ENCODE peak calls at places on chromosomes 13 and 19, in seven cellular contexts. One of them, this sample, is unnamed.
A peak's percentile ranks its signal among the peaks of the same experiment; 100 is the strongest.

GRCh38 chr13:112891477-112892401 is 77.3 kb upstream of the MCF2L start:
- DNase-seq in fibroblast of lung: no peak
- DNase-seq in AG04450: no peak
- DNase-seq in Caco-2: peak; percentile 41
- DNase-seq in upper lobe of left lung: peak; percentile 76
- DNase-seq in colonic mucosa: no peak
- DNase-seq in AG09309: no peak
- DNase-seq in this sample: no peak

GRCh38 chr13:106277483-106278154 is 257.8 kb downstream of the EFNB2 start:
- DNase-seq in colonic mucosa: no peak
- DNase-seq in AG09309: no peak
- DNase-seq in upper lobe of left lung: no peak
- DNase-seq in Caco-2: no peak
- DNase-seq in fibroblast of lung: no peak
- DNase-seq in AG04450: no peak
- DNase-seq in this sample: no peak

GRCh38 chr19:16200038-16200775 is 2.5 kb downstream of the AP1M1 start:
- DNase-seq in upper lobe of left lung: no peak
- DNase-seq in fibroblast of lung: peak; percentile 31
- DNase-seq in AG09309: no peak
- DNase-seq in AG04450: no peak
- DNase-seq in colonic mucosa: no peak
- DNase-seq in Caco-2: peak; percentile 78
- DNase-seq in this sample: no peak

GRCh38 chr19:4366666-4367335 is 23.4 kb downstream of the MPND start:
- DNase-seq in fibroblast of lung: no peak
- DNase-seq in colonic mucosa: no peak
- DNase-seq in AG04450: no peak
- DNase-seq in AG09309: no peak
- DNase-seq in Caco-2: no peak
- DNase-seq in upper lobe of left lung: no peak
- DNase-seq in this sample: no peak

GRCh38 chr13:46866150-46866549 is 30.7 kb downstream of the HTR2A start:
- DNase-seq in colonic mucosa: peak; percentile 33
- DNase-seq in fibroblast of lung: peak; percentile 64
- DNase-seq in upper lobe of left lung: no peak
- DNase-seq in AG09309: peak; percentile 8
- DNase-seq in AG04450: peak; percentile 27
- DNase-seq in Caco-2: peak; percentile 91
- DNase-seq in this sample: peak; percentile 21

GRCh38 chr13:49240017-49240416 is 7.7 kb upstream of the CDADC1 start:
- DNase-seq in AG04450: no peak
- DNase-seq in fibroblast of lung: peak; percentile 60
- DNase-seq in AG09309: no peak
- DNase-seq in colonic mucosa: no peak
- DNase-seq in upper lobe of left lung: no peak
- DNase-seq in Caco-2: no peak
- DNase-seq in this sample: peak; percentile 33

GRCh38 chr19:55460670-55461258 is 678 bp downstream of the ISOC2 start:
- DNase-seq in colonic mucosa: peak; percentile 92
- DNase-seq in AG09309: peak; percentile 52
- DNase-seq in upper lobe of left lung: peak; percentile 93
- DNase-seq in Caco-2: peak; percentile 86
- DNase-seq in AG04450: peak; percentile 48
- DNase-seq in fibroblast of lung: peak; percentile 82
- DNase-seq in this sample: peak; percentile 52

GRCh38 chr13:35470671-35471465 is 5.6 kb downstream of the MAB21L1 start:
- DNase-seq in fibroblast of lung: peak; percentile 17
- DNase-seq in AG09309: no peak
- DNase-seq in upper lobe of left lung: peak; percentile 82
- DNase-seq in AG04450: no peak
- DNase-seq in colonic mucosa: peak; percentile 30
- DNase-seq in Caco-2: no peak
- DNase-seq in this sample: peak; percentile 5

GRCh38 chr13:111480976-111481375 is 160.5 kb downstream of the TEX29 start:
- DNase-seq in Caco-2: no peak
- DNase-seq in colonic mucosa: no peak
- DNase-seq in upper lobe of left lung: peak; percentile 38
- DNase-seq in AG04450: no peak
- DNase-seq in AG09309: no peak
- DNase-seq in fibroblast of lung: no peak
- DNase-seq in this sample: no peak

GRCh38 chr13:50732712-50733111 is 110.8 kb downstream of the DLEU7 start:
- DNase-seq in colonic mucosa: no peak
- DNase-seq in AG04450: no peak
- DNase-seq in fibroblast of lung: peak; percentile 35
- DNase-seq in Caco-2: no peak
- DNase-seq in AG09309: peak; percentile 77
- DNase-seq in upper lobe of left lung: no peak
- DNase-seq in this sample: peak; percentile 47

GRCh38 chr13:85194482-85194881 is 604.7 kb downstream of the SLITRK6 start:
- DNase-seq in AG04450: no peak
- DNase-seq in colonic mucosa: no peak
- DNase-seq in fibroblast of lung: no peak
- DNase-seq in AG09309: no peak
- DNase-seq in Caco-2: no peak
- DNase-seq in upper lobe of left lung: no peak
- DNase-seq in this sample: no peak

GRCh38 chr19:3006075-3006767 is 22.9 kb downstream of the TLE2 start:
- DNase-seq in Caco-2: peak; percentile 75
- DNase-seq in upper lobe of left lung: no peak
- DNase-seq in colonic mucosa: peak; percentile 61
- DNase-seq in AG09309: no peak
- DNase-seq in fibroblast of lung: no peak
- DNase-seq in AG04450: no peak
- DNase-seq in this sample: no peak

GRCh38 chr13:78323848-78324247 is 279.5 kb downstream of the POU4F1 start:
- DNase-seq in AG09309: no peak
- DNase-seq in upper lobe of left lung: no peak
- DNase-seq in fibroblast of lung: peak; percentile 2
- DNase-seq in colonic mucosa: no peak
- DNase-seq in Caco-2: no peak
- DNase-seq in AG04450: no peak
- DNase-seq in this sample: no peak

GRCh38 chr19:49361438-49362047 is 673 bp downstream of the TEAD2 start:
- DNase-seq in fibroblast of lung: peak; percentile 90
- DNase-seq in upper lobe of left lung: peak; percentile 94
- DNase-seq in AG09309: peak; percentile 16
- DNase-seq in colonic mucosa: peak; percentile 88
- DNase-seq in Caco-2: peak; percentile 70
- DNase-seq in AG04450: peak; percentile 66
- DNase-seq in this sample: peak; percentile 48
- H3K4me3 ChIP-seq in fibroblast of lung: peak overlapping the region; percentile 84
- H3K4me3 ChIP-seq in upper lobe of left lung: peak overlapping the region; percentile 72
- H3K4me3 ChIP-seq in AG09309: peak overlapping the region; percentile 71
- H3K4me3 ChIP-seq in colonic mucosa: peak overlapping the region; percentile 62
- H3K4me3 ChIP-seq in Caco-2: peak overlapping the region; percentile 64
- H3K4me3 ChIP-seq in AG04450: peak overlapping the region; percentile 92
- H3K4me3 ChIP-seq in this sample: peak overlapping the region; percentile 91

GRCh38 chr19:1222394-1222793 is 15.4 kb downstream of the CBARP start:
- DNase-seq in fibroblast of lung: no peak
- DNase-seq in AG04450: no peak
- DNase-seq in upper lobe of left lung: peak; percentile 64
- DNase-seq in AG09309: no peak
- DNase-seq in colonic mucosa: no peak
- DNase-seq in Caco-2: no peak
- DNase-seq in this sample: no peak

GRCh38 chr19:1221904-1222255 is 15.9 kb downstream of the CBARP start:
- DNase-seq in AG04450: no peak
- DNase-seq in AG09309: no peak
- DNase-seq in colonic mucosa: no peak
- DNase-seq in Caco-2: no peak
- DNase-seq in fibroblast of lung: no peak
- DNase-seq in upper lobe of left lung: peak; percentile 80
- DNase-seq in this sample: no peak

GRCh38 chr19:1220452-1221037 is 15.0 kb downstream of the STK11 start:
- DNase-seq in colonic mucosa: no peak
- DNase-seq in fibroblast of lung: no peak
- DNase-seq in AG04450: no peak
- DNase-seq in Caco-2: no peak
- DNase-seq in upper lobe of left lung: peak; percentile 80
- DNase-seq in AG09309: no peak
- DNase-seq in this sample: no peak

GRCh38 chr19:1219786-1220451 is 14.3 kb downstream of the STK11 start:
- DNase-seq in AG09309: no peak
- DNase-seq in AG04450: no peak
- DNase-seq in upper lobe of left lung: peak; percentile 75
- DNase-seq in fibroblast of lung: no peak
- DNase-seq in Caco-2: no peak
- DNase-seq in colonic mucosa: no peak
- DNase-seq in this sample: no peak

DNA sequence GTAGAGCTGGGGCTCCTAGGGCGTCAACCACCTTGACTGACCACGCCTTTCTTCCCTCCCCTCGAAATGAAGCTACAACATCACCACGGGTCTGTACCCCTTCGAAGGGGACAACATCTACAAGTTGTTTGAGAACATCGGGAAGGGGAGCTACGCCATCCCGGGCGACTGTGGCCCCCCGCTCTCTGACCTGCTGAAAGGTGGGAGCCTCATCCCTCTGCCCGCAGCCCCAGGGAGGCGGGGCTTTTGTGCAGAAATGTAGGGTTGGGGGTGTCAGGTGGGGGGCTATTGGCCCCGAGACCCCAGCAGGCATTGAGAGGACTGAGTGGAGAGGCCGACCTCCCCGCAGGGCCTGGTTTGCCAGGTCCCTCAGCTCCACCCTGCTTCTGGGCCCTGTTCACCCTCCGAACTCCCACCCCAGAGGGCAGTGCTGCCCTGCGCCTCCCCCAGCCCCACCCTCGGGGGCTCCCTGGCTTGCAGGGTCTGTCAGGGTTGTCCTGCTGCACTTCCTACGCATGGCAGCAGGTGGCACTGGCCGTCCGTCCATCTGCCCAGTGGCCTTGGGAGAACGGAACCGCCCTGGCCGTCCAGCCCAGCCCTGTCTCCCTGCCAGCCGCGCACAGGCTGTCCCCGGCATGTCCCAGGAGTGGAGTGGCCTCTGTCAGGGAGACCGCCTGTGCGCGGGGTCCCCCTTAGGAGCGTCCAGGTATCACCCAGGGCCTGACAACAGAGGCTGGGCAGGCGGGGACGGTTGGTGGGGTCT is 15.7 kb downstream of the STK11 start:
- DNase-seq in Caco-2: no peak
- DNase-seq in upper lobe of left lung: peak; percentile 87
- DNase-seq in AG04450: no peak
- DNase-seq in AG09309: no peak
- DNase-seq in fibroblast of lung: peak; percentile 59
- DNase-seq in colonic mucosa: no peak
- DNase-seq in this sample: no peak
- TF ChIP-seq CTCF in Caco-2: peak; percentile 51
- TF ChIP-seq CTCF in upper lobe of left lung: peak; percentile 71
- TF ChIP-seq CTCF in AG04450: peak; percentile 60
- TF ChIP-seq CTCF in AG09309: peak; percentile 60
- TF ChIP-seq CTCF in fibroblast of lung: peak; percentile 56
- TF ChIP-seq CTCF in colonic mucosa: peak; percentile 76
- TF ChIP-seq CTCF in this sample: peak; percentile 83

GRCh38 chr19:35311901-35312665 is 16.9 kb upstream of the CD22 start:
- DNase-seq in colonic mucosa: no peak
- DNase-seq in AG04450: no peak
- DNase-seq in fibroblast of lung: no peak
- DNase-seq in Caco-2: peak; percentile 53
- DNase-seq in AG09309: no peak
- DNase-seq in upper lobe of left lung: peak; percentile 61
- DNase-seq in this sample: no peak

GRCh38 chr19:35310331-35310730 is 18.4 kb downstream of the MAG start:
- DNase-seq in AG09309: no peak
- DNase-seq in colonic mucosa: no peak
- DNase-seq in fibroblast of lung: no peak
- DNase-seq in upper lobe of left lung: peak; percentile 51
- DNase-seq in Caco-2: no peak
- DNase-seq in AG04450: no peak
- DNase-seq in this sample: no peak

GRCh38 chr19:35307990-35308389 is 16.0 kb downstream of the MAG start:
- DNase-seq in colonic mucosa: no peak
- DNase-seq in upper lobe of left lung: no peak
- DNase-seq in Caco-2: no peak
- DNase-seq in AG04450: no peak
- DNase-seq in AG09309: no peak
- DNase-seq in fibroblast of lung: no peak
- DNase-seq in this sample: no peak

GRCh38 chr19:35310811-35311465 is 18.0 kb upstream of the CD22 start:
- DNase-seq in AG09309: no peak
- DNase-seq in upper lobe of left lung: no peak
- DNase-seq in Caco-2: no peak
- DNase-seq in colonic mucosa: no peak
- DNase-seq in AG04450: no peak
- DNase-seq in fibroblast of lung: no peak
- DNase-seq in this sample: no peak

GRCh38 chr19:35309481-35310279 is 17.7 kb downstream of the MAG start:
- DNase-seq in colonic mucosa: no peak
- DNase-seq in upper lobe of left lung: peak; percentile 79
- DNase-seq in AG04450: no peak
- DNase-seq in Caco-2: peak; percentile 84
- DNase-seq in AG09309: no peak
- DNase-seq in fibroblast of lung: peak; percentile 25
- DNase-seq in this sample: peak; percentile 28
- H3K4me3 ChIP-seq in colonic mucosa: no peak overlapping the region
- H3K4me3 ChIP-seq in upper lobe of left lung: no peak overlapping the region
- H3K4me3 ChIP-seq in AG04450: no peak overlapping the region
- H3K4me3 ChIP-seq in Caco-2: no peak overlapping the region
- H3K4me3 ChIP-seq in AG09309: no peak overlapping the region
- H3K4me3 ChIP-seq in fibroblast of lung: no peak overlapping the region
- H3K4me3 ChIP-seq in this sample: no peak overlapping the region

GRCh38 chr19:10000171-10000826 is 10.0 kb downstream of the COL5A3 start:
- DNase-seq in AG04450: no peak
- DNase-seq in upper lobe of left lung: no peak
- DNase-seq in fibroblast of lung: peak; percentile 72
- DNase-seq in colonic mucosa: peak; percentile 72
- DNase-seq in Caco-2: peak; percentile 65
- DNase-seq in AG09309: no peak
- DNase-seq in this sample: peak; percentile 48

GRCh38 chr19:10003271-10003670 is 7.0 kb downstream of the COL5A3 start:
- DNase-seq in AG04450: no peak
- DNase-seq in colonic mucosa: no peak
- DNase-seq in upper lobe of left lung: no peak
- DNase-seq in AG09309: no peak
- DNase-seq in fibroblast of lung: no peak
- DNase-seq in Caco-2: no peak
- DNase-seq in this sample: no peak

GRCh38 chr19:10004617-10005016 is 5.7 kb downstream of the COL5A3 start:
- DNase-seq in AG09309: no peak
- DNase-seq in fibroblast of lung: no peak
- DNase-seq in AG04450: no peak
- DNase-seq in Caco-2: no peak
- DNase-seq in colonic mucosa: no peak
- DNase-seq in upper lobe of left lung: no peak
- DNase-seq in this sample: no peak

GRCh38 chr19:10005632-10006334 is 4.5 kb downstream of the COL5A3 start:
- DNase-seq in AG09309: no peak
- DNase-seq in colonic mucosa: no peak
- DNase-seq in upper lobe of left lung: peak; percentile 54
- DNase-seq in AG04450: no peak
- DNase-seq in fibroblast of lung: no peak
- DNase-seq in Caco-2: no peak
- DNase-seq in this sample: no peak

DNA sequence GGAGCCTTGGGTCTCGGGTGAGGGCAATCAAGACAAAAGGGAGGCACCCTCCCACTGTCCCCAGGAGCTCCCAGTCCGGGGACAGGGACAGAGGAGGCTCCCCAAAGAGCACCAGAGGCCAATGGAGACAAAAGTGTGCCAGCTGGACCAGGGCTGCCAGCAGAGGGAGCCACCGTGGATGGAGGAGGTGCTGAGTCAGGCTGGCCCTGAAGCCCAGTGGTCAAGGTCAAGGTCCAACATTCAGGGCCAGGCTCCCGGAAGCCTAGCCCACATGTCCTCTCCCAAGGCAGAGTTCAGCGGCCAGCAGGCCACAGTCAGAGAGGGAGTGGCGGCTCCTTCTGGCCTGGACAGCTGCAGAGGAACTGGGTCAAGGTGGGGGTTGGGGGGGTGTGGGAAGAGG is 8.4 kb downstream of the COL5A3 start:
- DNase-seq in AG04450: no peak
- DNase-seq in colonic mucosa: peak; percentile 74
- DNase-seq in fibroblast of lung: peak; percentile 17
- DNase-seq in Caco-2: peak; percentile 47
- DNase-seq in upper lobe of left lung: no peak
- DNase-seq in AG09309: no peak
- DNase-seq in this sample: no peak
- TF ChIP-seq CTCF in AG04450: peak; percentile 40
- TF ChIP-seq CTCF in colonic mucosa: peak; percentile 37
- TF ChIP-seq CTCF in fibroblast of lung: peak; percentile 35
- TF ChIP-seq CTCF in Caco-2: no peak
- TF ChIP-seq CTCF in upper lobe of left lung: no peak
- TF ChIP-seq CTCF in AG09309: peak; percentile 76
- TF ChIP-seq CTCF in this sample: peak; percentile 74

This sample was measured in brain microvascular endothelial cell.